ENCODE peak calls at places on chromosomes 12 and 14, in four cellular contexts. A is A673; Y is cardiac muscle cell; M is CD8-positive, alpha-beta T cell. I is an unnamed sample.

GRCh38 chr12:77559400-77560074 is 271.2 kb upstream of the NAV3 start:
- DNase-seq in A (no peak), Y (no peak), M (no peak), I (no peak)

GRCh38 chr12:100234591-100235304 is 32.1 kb downstream of the DEPDC4 start:
- DNase-seq in A (peak; percentile 72), Y (peak; percentile 67), M (peak; percentile 5), I (peak; percentile 59)

GRCh38 chr12:111748195-111748803 is 18.4 kb upstream of the ALDH2 start:
- DNase-seq in A (no peak), Y (no peak), M (no peak), I (no peak)

GRCh38 chr12:12182926-12183325 is 83.9 kb downstream of the LRP6 start:
- DNase-seq in A (no peak), Y (peak; percentile 54), M (no peak), I (no peak)

GRCh38 chr12:131229426-131230339 is 276.0 kb downstream of the ADGRD1 start:
- DNase-seq in A (no peak), Y (no peak), M (no peak), I (no peak)

GRCh38 chr12:93254911-93255310 is 122.8 kb upstream of the NUDT4 start:
- DNase-seq in A (no peak), Y (no peak), M (no peak), I (no peak)

GRCh38 chr12:58529897-58530296 is 390.4 kb downstream of the LRIG3 start:
- DNase-seq in A (peak; percentile 20), Y (peak; percentile 92), M (no peak), I (no peak)

GRCh38 chr12:124744659-124745467 is 118.8 kb downstream of the SCARB1 start:
- DNase-seq in A (peak; percentile 56), Y (no peak), M (no peak), I (peak; percentile 81)

GRCh38 chr14:79658224-79658623 is 553.1 kb downstream of the DIO2 start:
- DNase-seq in A (no peak), Y (no peak), M (no peak), I (no peak)

GRCh38 chr12:120914794-120915193 is 10.6 kb upstream of the SPPL3 start:
- DNase-seq in A (no peak), Y (no peak), M (no peak), I (no peak)

GRCh38 chr14:65664436-65664835 is 251.9 kb downstream of the FUT8 start:
- DNase-seq in A (no peak), Y (no peak), M (no peak), I (no peak)

GRCh38 chr12:127083028-127083949 is 1183.7 kb upstream of the TMEM132C start:
- DNase-seq in A (peak; percentile 86), Y (peak; percentile 73), M (no peak), I (peak; percentile 42)

GRCh38 chr12:120100630-120101029 is 15.9 kb downstream of the RAB35 start:
- DNase-seq in A (no peak), Y (peak; percentile 63), M (no peak), I (no peak)

GRCh38 chr12:15709524-15709923 is 79.7 kb downstream of the EPS8 start:
- DNase-seq in A (no peak), Y (no peak), M (no peak), I (no peak)

GRCh38 chr14:86766469-86766868 is 1226.5 kb downstream of the GALC start:
- DNase-seq in A (peak; percentile 60), Y (no peak), M (no peak), I (no peak)

GRCh38 chr12:116502989-116503496 is 56.1 kb upstream of the MAP1LC3B2 start:
- DNase-seq in A (no peak), Y (no peak), M (no peak), I (no peak)

GRCh38 chr12:5614206-5614605 is 182.3 kb downstream of the NTF3 start:
- DNase-seq in A (no peak), Y (no peak), M (no peak), I (no peak)

GRCh38 chr12:55654506-55655224 is 18.0 kb downstream of the OR10P1 start:
- DNase-seq in A (no peak), Y (no peak), M (no peak), I (peak; percentile 78)

GRCh38 chr14:103104389-103104653 is 9.8 kb downstream of the EXOC3L4 start:
- DNase-seq in A (no peak), Y (no peak), M (no peak), I (no peak)

GRCh38 chr14:56199095-56199975 is 81.1 kb downstream of the PELI2 start:
- DNase-seq in A (no peak), Y (peak; percentile 98), M (no peak), I (peak; percentile 60)

GRCh38 chr12:46490635-46491034 is 118.1 kb upstream of the SLC38A2 start:
- DNase-seq in A (no peak), Y (peak; percentile 72), M (no peak), I (no peak)

GRCh38 chr12:112750971-112751370 is 40.6 kb upstream of the RPH3A start:
- DNase-seq in A (no peak), Y (no peak), M (no peak), I (no peak)

GRCh38 chr12:76341436-76342030 is 6.7 kb downstream of the BBS10 start:
- DNase-seq in A (no peak), Y (no peak), M (no peak), I (no peak)

GRCh38 chr12:72267974-72268373 is 4.2 kb upstream of the TRHDE start:
- DNase-seq in A (peak; percentile 69), Y (no peak), M (no peak), I (no peak)

GRCh38 chr14:67514203-67514607 is 18.9 kb upstream of the PLEKHH1 start:
- DNase-seq in A (no peak), Y (no peak), M (no peak), I (no peak)

GRCh38 chr12:6494351-6494743 is 445 bp downstream of the NCAPD2 start:
- DNase-seq in A (no peak), Y (no peak), M (no peak), I (no peak)

GRCh38 chr12:8556748-8557147 is 16.0 kb upstream of the CLEC4E start:
- DNase-seq in A (no peak), Y (no peak), M (no peak), I (no peak)

GRCh38 chr14:97290977-97291376 is 493.8 kb downstream of the VRK1 start:
- DNase-seq in A (no peak), Y (no peak), M (no peak), I (no peak)

GRCh38 chr14:42555365-42555764 is 948.7 kb downstream of the LRFN5 start:
- DNase-seq in A (no peak), Y (no peak), M (no peak), I (no peak)

GRCh38 chr14:56752428-56752827 is 57.9 kb downstream of the OTX2 start:
- DNase-seq in A (no peak), Y (no peak), M (no peak), I (no peak)

GRCh38 chr12:124416516-124417395 is 121.9 kb downstream of the RFLNA start:
- DNase-seq in A (no peak), Y (no peak), M (no peak), I (no peak)

DNA sequence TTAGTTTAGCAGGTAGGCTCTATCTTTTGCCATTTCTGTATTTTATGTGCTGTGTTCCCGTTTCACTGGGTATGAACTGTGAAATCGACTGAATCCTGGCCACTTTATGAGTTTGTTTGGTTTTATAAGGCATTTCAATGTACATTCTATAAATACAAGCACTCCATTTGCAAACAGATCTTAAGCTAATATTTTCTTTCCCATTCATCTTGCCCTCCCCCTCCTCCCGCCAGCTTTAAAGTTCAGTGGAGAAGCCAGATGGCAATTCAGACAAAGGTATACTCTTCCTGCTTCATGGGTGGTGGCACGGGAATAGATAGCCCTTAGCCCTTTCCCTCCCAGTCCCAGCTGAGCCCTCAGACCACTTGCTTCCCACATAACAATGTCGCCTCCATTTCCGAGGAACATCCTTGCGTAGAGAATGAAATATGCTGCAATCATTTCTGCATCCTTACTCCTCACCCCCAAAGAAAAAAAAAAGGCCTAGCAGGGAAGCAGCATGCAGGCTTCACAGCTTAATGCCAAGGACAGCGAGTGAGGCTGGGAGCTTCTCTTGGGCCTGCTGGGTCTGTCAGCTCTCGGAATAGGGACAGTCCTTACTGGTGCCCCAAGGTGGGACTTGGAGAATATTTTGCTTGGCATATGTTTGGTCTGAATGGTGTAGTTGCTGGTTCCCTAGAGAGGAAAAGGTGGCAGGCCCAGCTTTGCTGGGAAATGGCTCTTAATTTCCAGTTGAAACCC is 52.8 kb upstream of the SRSF5 start:
- DNase-seq in A (no peak), Y (no peak), M (no peak), I (no peak)
- H3K27ac ChIP-seq in A (peak overlapping the region; percentile 73), Y (peak overlapping the region; percentile 89), M (no peak overlapping the region), I (no peak overlapping the region)

DNA sequence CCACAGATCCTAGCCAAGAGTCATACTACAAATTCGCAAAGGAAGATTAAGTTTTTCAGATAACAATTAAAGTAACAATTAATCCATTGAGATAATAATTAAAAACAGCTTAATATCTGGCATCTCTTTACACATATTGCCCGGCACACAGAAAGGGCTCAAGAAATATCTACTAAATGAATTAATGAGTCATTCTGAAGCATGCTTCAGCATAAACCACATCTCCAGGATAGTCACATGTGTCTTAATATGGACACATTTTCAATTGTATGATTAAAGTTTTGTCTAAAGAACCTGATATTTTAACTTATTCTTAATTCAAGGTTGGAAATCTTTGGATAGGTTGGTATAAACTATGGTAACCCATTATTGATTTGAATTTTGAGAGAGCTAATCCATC is 9.6 kb downstream of the ITPR2 start:
- DNase-seq in A (no peak), Y (peak; percentile 47), M (no peak), I (no peak)
- H3K27ac ChIP-seq in A (no peak overlapping the region), Y (no peak overlapping the region), M (no peak overlapping the region), I (no peak overlapping the region)

DNA sequence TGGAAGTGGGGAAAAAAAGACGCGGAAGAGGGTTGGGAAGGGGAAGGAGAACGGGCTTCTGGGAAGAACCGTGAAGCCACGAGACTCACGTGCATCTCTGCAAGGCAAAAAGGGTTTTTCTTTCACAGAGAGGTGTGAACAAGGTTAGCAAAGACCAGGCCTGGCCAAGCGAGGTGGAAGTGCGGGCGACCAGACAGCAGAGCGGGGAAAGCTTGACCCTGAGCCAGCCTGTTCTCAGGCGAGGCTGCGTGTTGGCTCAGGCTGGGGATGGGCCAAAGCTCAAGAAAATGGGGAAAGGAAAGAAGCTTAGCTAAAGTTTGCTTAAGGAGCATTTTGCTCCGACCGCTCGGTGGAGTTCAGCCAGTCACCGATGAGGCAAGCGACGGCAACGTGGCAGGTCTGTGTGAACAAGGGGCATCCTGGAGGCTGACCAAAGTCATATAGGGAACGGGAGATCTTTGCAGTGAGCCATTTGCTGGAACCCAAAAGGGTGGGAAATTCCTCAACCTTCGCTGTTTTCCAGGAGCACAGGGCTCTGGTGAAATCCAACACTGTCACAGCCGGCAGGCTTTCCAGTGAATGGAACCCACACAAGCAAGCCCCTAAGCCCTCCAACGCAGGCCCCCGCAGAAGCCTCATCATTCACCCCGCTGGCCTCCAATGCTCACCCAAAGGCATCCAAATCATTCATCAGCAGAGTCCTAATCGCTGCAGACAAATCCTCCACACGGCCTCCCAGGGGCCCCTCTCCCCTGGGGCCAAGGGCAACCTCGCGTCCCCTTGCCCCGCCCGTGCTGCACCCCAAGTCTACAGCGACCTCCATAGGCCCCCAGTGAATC is 793 bp downstream of the ZNF605 start:
- DNase-seq in A (peak; percentile 46), Y (peak; percentile 82), M (no peak), I (peak; percentile 53)
- H3K27ac ChIP-seq in A (peak overlapping the region; percentile 93), Y (peak overlapping the region; percentile 99), M (peak overlapping the region; percentile 3), I (peak overlapping the region; percentile 87)

GRCh38 chr12:82783456-82783855 is 96.8 kb downstream of the TMTC2 start:
- DNase-seq in A (peak; percentile 75), Y (no peak), M (no peak), I (no peak)
- H3K27ac ChIP-seq in A (peak overlapping the region; percentile 68), Y (no peak overlapping the region), M (no peak overlapping the region), I (no peak overlapping the region)

DNA sequence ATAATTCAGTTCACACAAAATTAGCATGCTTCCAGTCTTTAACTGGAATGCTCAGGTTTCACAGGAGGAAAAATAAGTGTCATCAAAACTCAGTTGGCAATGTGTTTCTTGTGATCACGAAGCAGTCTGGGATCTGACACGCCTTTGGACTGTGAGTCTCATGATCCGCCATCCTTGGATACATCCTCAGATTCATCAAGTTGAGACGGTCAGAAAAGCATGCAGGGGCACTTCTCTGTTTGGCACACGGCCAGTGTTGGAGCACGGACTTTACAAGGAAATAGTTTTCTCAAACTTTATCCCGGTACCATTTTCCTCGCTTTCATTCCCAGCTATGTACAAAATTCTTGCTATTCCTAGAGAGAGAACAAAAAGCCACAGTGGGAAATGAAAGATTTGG is 88.4 kb upstream of the PARP11 start:
- DNase-seq in A (no peak), Y (no peak), M (no peak), I (no peak)
- H3K27ac ChIP-seq in A (no peak overlapping the region), Y (peak overlapping the region; percentile 66), M (peak overlapping the region; percentile 11), I (no peak overlapping the region)

I was measured in SJCRH30.